ENCODE peak calls at places on chromosomes 6 and 20, in nine cellular contexts. F, Y, D, B, I, C, E, W and V are unnamed samples. For H3K27me3, the result is how much of the 10 kb centered on the place peaks cover.

GRCh38 chr6:3805448-3806123 is 43.6 kb upstream of the FAM50B start:
- DNase-seq in F (no peak), Y (no peak), D (no peak), B (no peak), I (no peak), C (no peak), E (no peak), W (no peak), V (no peak)

GRCh38 chr6:108945686-108946158 is 97.5 kb downstream of the ARMC2 start:
- DNase-seq in F (no peak), Y (peak), D (peak), B (no peak), I (no peak), C (peak), E (peak), W (no peak), V (peak)

GRCh38 chr6:44273617-44274016 is 3.4 kb downstream of the TMEM151B start:
- DNase-seq in F (no peak), Y (no peak), D (no peak), B (no peak), I (no peak), C (no peak), E (no peak), W (no peak), V (no peak)

GRCh38 chr20:25399038-25399430 is 8.4 kb upstream of the ABHD12 start:
- DNase-seq in F (peak), Y (no peak), D (peak), B (peak), I (peak), C (peak), E (peak), W (peak), V (no peak)

GRCh38 chr6:164322533-164322932 is 908.0 kb downstream of the QKI start:
- DNase-seq in F (no peak), Y (no peak), D (no peak), B (no peak), I (no peak), C (no peak), E (no peak), W (no peak), V (no peak)

GRCh38 chr20:18739785-18740184 is 73.8 kb upstream of the SCP2D1 start:
- DNase-seq in F (peak), Y (no peak), D (no peak), B (no peak), I (peak), C (peak), E (no peak), W (peak), V (no peak)

GRCh38 chr6:144151010-144151727 is 852 bp downstream of the STX11 start:
- DNase-seq in F (no peak), Y (no peak), D (peak), B (peak), I (no peak), C (peak), E (no peak), W (peak), V (no peak)

GRCh38 chr6:17584241-17584803 is 15.8 kb upstream of the FAM8A1 start:
- DNase-seq in F (peak), Y (no peak), D (peak), B (peak), I (peak), C (peak), E (no peak), W (peak), V (no peak)

GRCh38 chr6:122178988-122179387 is 220.5 kb upstream of the HSF2 start:
- DNase-seq in F (no peak), Y (no peak), D (no peak), B (no peak), I (no peak), C (no peak), E (no peak), W (no peak), V (no peak)

GRCh38 chr6:29466241-29466640 is 9.3 kb downstream of the OR2H1 start:
- DNase-seq in F (no peak), Y (no peak), D (no peak), B (no peak), I (no peak), C (no peak), E (no peak), W (no peak), V (no peak)

GRCh38 chr20:33781945-33782344 is 29.2 kb upstream of the CHMP4B start:
- DNase-seq in F (no peak), Y (no peak), D (no peak), B (no peak), I (no peak), C (no peak), E (no peak), W (no peak), V (no peak)

GRCh38 chr20:62914970-62915457 is 11.3 kb downstream of the DIDO1 start:
- DNase-seq in F (peak), Y (peak), D (no peak), B (peak), I (no peak), C (peak), E (peak), W (no peak), V (no peak)

GRCh38 chr6:70669133-70669532 is 1.4 kb downstream of the SMAP1 start:
- DNase-seq in F (no peak), Y (no peak), D (no peak), B (no peak), I (no peak), C (no peak), E (no peak), W (no peak), V (no peak)

GRCh38 chr20:112396-112795 is 24.9 kb downstream of the DEFB125 start:
- DNase-seq in F (no peak), Y (no peak), D (no peak), B (no peak), I (no peak), C (no peak), E (no peak), W (no peak), V (no peak)

GRCh38 chr20:34069341-34070078 is 42.5 kb downstream of the EIF2S2 start:
- DNase-seq in F (peak), Y (peak), D (peak), B (peak), I (peak), C (peak), E (peak), W (peak), V (peak)

GRCh38 chr6:75349262-75349984 is 64.8 kb upstream of the TMEM30A start:
- DNase-seq in F (peak), Y (peak), D (no peak), B (no peak), I (no peak), C (peak), E (peak), W (no peak), V (peak)

GRCh38 chr6:123715243-123715863 is 78.6 kb upstream of the TRDN start:
- DNase-seq in F (peak), Y (no peak), D (peak), B (peak), I (no peak), C (peak), E (no peak), W (peak), V (no peak)

GRCh38 chr20:32773880-32774279 is 11.7 kb downstream of the DNMT3B start:
- DNase-seq in F (no peak), Y (no peak), D (no peak), B (no peak), I (no peak), C (no peak), E (no peak), W (no peak), V (no peak)

GRCh38 chr6:69795469-69796080 is 1.2 kb downstream of the LMBRD1 start:
- DNase-seq in F (no peak), Y (no peak), D (no peak), B (no peak), I (no peak), C (no peak), E (no peak), W (no peak), V (no peak)

GRCh38 chr6:6684365-6684833 is 95.9 kb downstream of the LY86 start:
- DNase-seq in F (no peak), Y (no peak), D (no peak), B (no peak), I (no peak), C (no peak), E (no peak), W (no peak), V (no peak)

GRCh38 chr6:99613705-99614429 is 7.2 kb downstream of the PRDM13 start:
- DNase-seq in F (no peak), Y (no peak), D (no peak), B (peak), I (no peak), C (peak), E (peak), W (no peak), V (no peak)

GRCh38 chr6:107314644-107315043 is 144.7 kb downstream of the PDSS2 start:
- DNase-seq in F (no peak), Y (no peak), D (no peak), B (no peak), I (no peak), C (no peak), E (no peak), W (no peak), V (no peak)

GRCh38 chr6:136751478-136751956 is 40.8 kb downstream of the MAP3K5 start:
- DNase-seq in F (no peak), Y (no peak), D (no peak), B (peak), I (no peak), C (peak), E (no peak), W (no peak), V (no peak)

GRCh38 chr6:33863723-33864440 is 60.1 kb upstream of the MLN start:
- DNase-seq in F (no peak), Y (no peak), D (no peak), B (no peak), I (no peak), C (no peak), E (no peak), W (no peak), V (peak)

GRCh38 chr6:144341831-144342527 is 56.8 kb downstream of the UTRN start:
- DNase-seq in F (no peak), Y (no peak), D (no peak), B (no peak), I (no peak), C (no peak), E (no peak), W (no peak), V (no peak)

GRCh38 chr20:41800040-41800439 is 181.9 kb upstream of the CHD6 start:
- DNase-seq in F (no peak), Y (no peak), D (no peak), B (no peak), I (no peak), C (no peak), E (no peak), W (no peak), V (no peak)

GRCh38 chr6:42758756-42759430 is 13.0 kb upstream of the TBCC start:
- DNase-seq in F (no peak), Y (no peak), D (no peak), B (no peak), I (no peak), C (no peak), E (no peak), W (no peak), V (no peak)

GRCh38 chr20:50758469-50758868 is 27.1 kb downstream of the PARD6B start:
- DNase-seq in F (no peak), Y (no peak), D (no peak), B (no peak), I (no peak), C (no peak), E (no peak), W (no peak), V (no peak)

GRCh38 chr20:48910360-48910781 is 11.1 kb upstream of the ARFGEF2 start:
- DNase-seq in F (no peak), Y (no peak), D (no peak), B (peak), I (no peak), C (no peak), E (no peak), W (no peak), V (no peak)

GRCh38 chr6:51459958-51460357 is 627.5 kb downstream of the PKHD1 start:
- DNase-seq in F (no peak), Y (no peak), D (no peak), B (no peak), I (no peak), C (no peak), E (no peak), W (no peak), V (no peak)

GRCh38 chr20:10137032-10137431 is 81.6 kb upstream of the SNAP25 start:
- DNase-seq in F (no peak), Y (no peak), D (no peak), B (no peak), I (no peak), C (no peak), E (no peak), W (no peak), V (no peak)

GRCh38 chr6:56364482-56365313 is 117.3 kb upstream of the COL21A1 start:
- DNase-seq in F (no peak), Y (no peak), D (no peak), B (no peak), I (no peak), C (no peak), E (no peak), W (no peak), V (no peak)

GRCh38 chr6:37130704-37131103 is 39.2 kb upstream of the PIM1 start:
- DNase-seq in F (no peak), Y (no peak), D (peak), B (peak), I (no peak), C (no peak), E (no peak), W (peak), V (peak)

GRCh38 chr6:100085162-100085431 is 91.1 kb upstream of the MCHR2 start:
- DNase-seq in F (no peak), Y (no peak), D (no peak), B (no peak), I (no peak), C (no peak), E (no peak), W (no peak), V (no peak)

GRCh38 chr6:31128093-31128676 is 7.9 kb upstream of the CDSN start:
- DNase-seq in F (peak), Y (no peak), D (peak), B (peak), I (no peak), C (peak), E (peak), W (peak), V (no peak)

GRCh38 chr6:102195311-102195710 is 801.8 kb downstream of the GRIK2 start:
- DNase-seq in F (no peak), Y (no peak), D (no peak), B (no peak), I (no peak), C (no peak), E (no peak), W (no peak), V (no peak)

GRCh38 chr6:130041594-130041993 is 23.2 kb downstream of the L3MBTL3 start:
- DNase-seq in F (no peak), Y (no peak), D (no peak), B (no peak), I (no peak), C (no peak), E (no peak), W (no peak), V (no peak)

GRCh38 chr6:165987483-165988305 is 180.0 kb downstream of the TBXT start:
- DNase-seq in F (no peak), Y (peak), D (peak), B (no peak), I (peak), C (peak), E (peak), W (peak), V (peak)

DNA sequence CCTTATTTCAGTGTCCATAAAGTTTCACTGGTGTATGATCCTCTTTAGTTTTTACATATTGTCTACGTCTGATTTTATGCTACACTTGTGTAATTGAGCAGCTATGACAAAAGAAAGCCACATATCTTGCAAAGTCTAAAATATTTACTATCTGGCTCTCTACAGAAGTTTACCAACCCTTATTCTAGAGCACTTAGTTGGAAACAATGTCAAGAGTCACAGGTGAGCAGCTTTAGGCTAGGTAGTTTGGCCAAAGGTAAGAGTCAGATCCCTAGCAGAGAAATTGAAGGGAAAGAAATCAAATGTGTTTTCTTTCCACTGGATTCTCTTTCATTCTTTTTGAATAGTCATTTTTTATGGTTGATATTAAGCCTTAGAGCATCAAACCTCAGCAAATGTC is 34.7 kb upstream of the STXBP5 start:
- DNase-seq in F (no peak), Y (no peak), D (no peak), B (no peak), I (no peak), C (no peak), E (no peak), W (no peak), V (no peak)
- H3K27me3 ChIP-seq in F (under half), Y (under half), D (under half), B (under half), I (under half), C (under half), E (under half), W (under half), V (under half)

GRCh38 chr6:154921482-154921881 is 73.6 kb upstream of the TIAM2 start:
- DNase-seq in F (no peak), Y (no peak), D (no peak), B (peak), I (no peak), C (no peak), E (no peak), W (no peak), V (no peak)

GRCh38 chr6:154925130-154925529 is 70.0 kb upstream of the TIAM2 start:
- DNase-seq in F (no peak), Y (no peak), D (no peak), B (no peak), I (no peak), C (no peak), E (no peak), W (no peak), V (no peak)

GRCh38 chr6:154920502-154921200 is 74.5 kb upstream of the TIAM2 start:
- DNase-seq in F (no peak), Y (no peak), D (no peak), B (no peak), I (no peak), C (no peak), E (no peak), W (no peak), V (no peak)

GRCh38 chr6:154926366-154926765 is 68.7 kb upstream of the TIAM2 start:
- DNase-seq in F (no peak), Y (no peak), D (no peak), B (no peak), I (no peak), C (no peak), E (no peak), W (no peak), V (no peak)

DNA sequence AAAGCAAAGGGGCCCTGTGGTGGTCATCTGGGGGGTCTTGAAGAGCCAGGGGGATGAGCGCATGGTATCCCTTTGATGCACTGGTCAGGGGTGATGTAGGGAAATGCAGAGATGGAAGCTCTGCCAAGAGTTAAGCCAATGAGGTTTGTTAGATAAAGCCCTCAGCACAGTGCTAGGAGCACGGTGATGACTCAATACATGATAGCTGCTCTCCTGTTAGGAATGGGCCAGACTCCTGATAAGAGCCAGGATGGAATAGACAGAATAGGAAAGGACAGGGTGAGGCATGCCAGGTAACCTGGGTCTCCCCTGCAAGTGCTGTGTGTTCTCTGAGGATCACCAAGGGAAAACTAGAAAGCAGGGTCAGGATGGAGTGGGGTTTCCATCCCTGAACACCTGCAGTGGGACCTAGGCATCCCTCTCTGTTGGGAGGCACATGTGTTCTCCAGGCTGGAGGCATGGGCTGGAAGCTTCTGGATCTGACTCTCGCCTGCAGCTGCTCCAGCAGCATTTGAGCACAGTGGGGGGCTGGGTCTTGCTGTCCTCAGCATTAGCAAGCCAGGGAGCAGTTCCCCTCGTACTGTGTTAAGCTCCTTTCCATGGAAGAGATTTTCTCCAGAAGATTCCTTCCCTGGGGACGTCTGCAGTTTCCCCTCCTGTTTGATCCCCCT is 71.8 kb upstream of the TIAM2 start:
- DNase-seq in F (no peak), Y (no peak), D (no peak), B (no peak), I (no peak), C (peak), E (peak), W (no peak), V (no peak)
- H3K27me3 ChIP-seq in F (under half), Y (under half), D (under half), B (under half), I (under half), C (under half), E (under half), W (under half), V (under half)

DNA sequence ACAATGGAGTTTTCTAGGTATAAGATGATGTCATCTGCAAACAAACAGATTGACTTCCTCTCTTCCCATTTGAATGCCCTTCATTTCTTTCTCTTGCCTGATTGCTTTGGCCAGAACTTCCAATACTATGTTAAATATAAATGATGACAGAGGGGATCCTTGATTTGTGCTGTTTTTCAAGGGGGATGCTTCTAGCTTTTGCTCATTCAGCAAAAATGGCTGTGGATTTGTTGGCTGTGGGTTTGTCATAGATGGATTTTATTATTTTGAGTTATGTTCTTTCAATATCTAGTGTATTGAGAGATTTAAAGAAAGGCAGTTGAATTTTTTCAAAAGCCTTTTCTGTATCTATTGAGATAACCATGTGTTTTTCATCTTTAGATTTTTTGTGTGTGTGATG is 662.4 kb upstream of the EYS start:
- DNase-seq in F (no peak), Y (no peak), D (no peak), B (no peak), I (no peak), C (no peak), E (no peak), W (no peak), V (no peak)
- H3K27me3 ChIP-seq in F (under half), Y (under half), D (under half), B (under half), I (under half), C (under half), E (under half), W (under half), V (under half)

DNA sequence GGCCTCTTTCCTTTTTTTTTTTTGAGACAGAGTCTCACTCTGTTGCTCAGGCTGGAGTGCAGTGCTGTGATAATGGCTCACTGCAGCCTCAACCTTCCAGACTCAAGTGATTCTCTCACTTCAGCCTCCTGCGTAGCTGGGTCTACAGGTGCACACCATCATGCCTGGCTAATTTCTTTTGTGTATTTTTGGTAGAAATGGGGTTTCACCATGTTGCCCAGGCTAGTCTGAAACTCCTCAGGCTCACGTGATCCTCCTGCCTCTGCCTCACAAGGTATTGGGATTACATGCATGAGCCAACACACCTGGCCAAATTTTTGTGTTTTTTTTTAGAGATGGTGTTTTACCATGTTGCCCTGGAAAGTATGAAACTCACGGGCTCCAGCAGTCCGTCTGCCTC is 29.3 kb downstream of the SRC start:
- DNase-seq in F (no peak), Y (no peak), D (no peak), B (no peak), I (no peak), C (no peak), E (no peak), W (no peak), V (no peak)
- H3K27me3 ChIP-seq in F (under half), Y (under half), D (under half), B (under half), I (under half), C (under half), E (under half), W (under half), V (under half)